ENCODE peak calls at places on chromosome 15, in six cellular contexts. V is suprapubic skin, M is ovary, L is fibroblast of lung, G is BE2C, P is tibial artery. E is an unnamed sample.

GRCh38 chr15:101057841-101058407 is 138.8 kb downstream of the LRRK1 start:
- DNase-seq in M (no peak), P (no peak), L (no peak), G (no peak), V (peak; percentile 52), E (peak; percentile 46)

GRCh38 chr15:87604857-87605446 is 651.6 kb downstream of the NTRK3 start:
- DNase-seq in V (no peak), P (no peak), G (peak; percentile 42), M (no peak), L (no peak), E (no peak)

GRCh38 chr15:88022711-88023110 is 233.8 kb downstream of the NTRK3 start:
- DNase-seq in P (no peak), G (no peak), M (no peak), L (no peak), V (no peak), E (no peak)

GRCh38 chr15:63023351-63023945 is 19.1 kb upstream of the TPM1 start:
- DNase-seq in P (no peak), L (peak; percentile 92), M (no peak), V (no peak), G (no peak), E (no peak)

GRCh38 chr15:48096355-48096786 is 24.4 kb upstream of the SLC24A5 start:
- DNase-seq in V (no peak), L (peak; percentile 6), P (no peak), M (no peak), G (no peak), E (no peak)

GRCh38 chr15:98518823-98519561 is 129.3 kb upstream of the IGF1R start:
- DNase-seq in L (peak; percentile 63), M (peak; percentile 62), P (no peak), G (peak; percentile 63), V (no peak), E (no peak)

GRCh38 chr15:33384307-33384706 is 73.5 kb downstream of the RYR3 start:
- DNase-seq in P (no peak), L (no peak), M (no peak), G (no peak), V (no peak), E (no peak)

GRCh38 chr15:67176195-67176971 is 78.1 kb downstream of the AAGAB start:
- DNase-seq in V (no peak), L (no peak), M (no peak), G (no peak), P (peak; percentile 24), E (no peak)

GRCh38 chr15:59307164-59307535 is 65.5 kb downstream of the MYO1E start:
- DNase-seq in P (no peak), G (no peak), L (no peak), V (no peak), M (no peak), E (no peak)

GRCh38 chr15:50107591-50108408 is 11.2 kb downstream of the ATP8B4 start:
- DNase-seq in L (no peak), M (no peak), G (no peak), P (peak; percentile 30), V (no peak), E (no peak)

GRCh38 chr15:51060058-51060598 is 34.6 kb downstream of the TNFAIP8L3 start:
- DNase-seq in V (no peak), G (no peak), P (no peak), L (peak; percentile 3), M (no peak), E (no peak)

GRCh38 chr15:58258501-58259274 is 120.5 kb downstream of the AQP9 start:
- DNase-seq in P (no peak), M (no peak), G (no peak), V (no peak), L (no peak), E (no peak)

GRCh38 chr15:25246641-25247417 is 192.0 kb downstream of the UBE3A start:
- DNase-seq in V (no peak), P (no peak), G (peak; percentile 1), L (no peak), M (peak; percentile 8), E (no peak)

GRCh38 chr15:43958894-43959330 is 132.1 kb downstream of the WDR76 start:
- DNase-seq in P (no peak), G (no peak), V (no peak), M (no peak), L (peak; percentile 97), E (no peak)

GRCh38 chr15:37246856-37247255 is 146.5 kb upstream of the MEIS2 start:
- DNase-seq in V (no peak), M (no peak), P (no peak), G (no peak), L (no peak), E (no peak)

GRCh38 chr15:64386291-64386690 is 1.3 kb upstream of the TRIP4 start:
- DNase-seq in M (no peak), P (no peak), L (no peak), G (no peak), V (no peak), E (no peak)

GRCh38 chr15:88776646-88777045 is 26.6 kb upstream of the ACAN start:
- DNase-seq in P (no peak), V (no peak), M (no peak), G (no peak), L (no peak), E (no peak)

GRCh38 chr15:41919954-41920538 is 26.2 kb upstream of the SPTBN5 start:
- DNase-seq in L (peak; percentile 91), M (peak; percentile 75), V (no peak), P (no peak), G (no peak), E (no peak)

GRCh38 chr15:76431936-76432335 is 95.4 kb downstream of the ISL2 start:
- DNase-seq in L (peak; percentile 71), G (no peak), V (no peak), M (no peak), P (no peak), E (no peak)

GRCh38 chr15:42344763-42345162 is 14.5 kb upstream of the CAPN3 start:
- DNase-seq in V (no peak), P (peak; percentile 29), L (peak; percentile 77), M (no peak), G (no peak), E (no peak)

GRCh38 chr15:76196286-76196948 is 114.9 kb downstream of the ETFA start:
- DNase-seq in P (peak; percentile 38), V (peak; percentile 74), L (peak; percentile 88), M (peak; percentile 65), G (peak; percentile 75), E (peak; percentile 92)

GRCh38 chr15:65400760-65401606 is 21.8 kb downstream of the IGDCC4 start:
- DNase-seq in P (peak; percentile 42), L (peak; percentile 63), V (no peak), M (peak; percentile 87), G (peak; percentile 86), E (no peak)

GRCh38 chr15:87634361-87634760 is 622.2 kb downstream of the NTRK3 start:
- DNase-seq in L (no peak), V (no peak), G (no peak), P (no peak), M (no peak), E (no peak)

GRCh38 chr15:85753791-85754452 is 40.8 kb downstream of the KLHL25 start:
- DNase-seq in G (no peak), P (no peak), M (peak; percentile 9), L (no peak), V (peak; percentile 45), E (peak; percentile 45)

GRCh38 chr15:99706557-99707303 is 26.5 kb downstream of the LYSMD4 start:
- DNase-seq in M (no peak), P (no peak), V (no peak), G (no peak), L (no peak), E (no peak)

GRCh38 chr15:93173369-93173768 is 84.4 kb upstream of the RGMA start:
- DNase-seq in V (no peak), P (no peak), L (peak; percentile 90), M (no peak), G (no peak), E (no peak)

GRCh38 chr15:88303455-88303854 is 46.9 kb upstream of the NTRK3 start:
- DNase-seq in L (no peak), V (no peak), M (no peak), G (no peak), P (no peak), E (no peak)

DNA sequence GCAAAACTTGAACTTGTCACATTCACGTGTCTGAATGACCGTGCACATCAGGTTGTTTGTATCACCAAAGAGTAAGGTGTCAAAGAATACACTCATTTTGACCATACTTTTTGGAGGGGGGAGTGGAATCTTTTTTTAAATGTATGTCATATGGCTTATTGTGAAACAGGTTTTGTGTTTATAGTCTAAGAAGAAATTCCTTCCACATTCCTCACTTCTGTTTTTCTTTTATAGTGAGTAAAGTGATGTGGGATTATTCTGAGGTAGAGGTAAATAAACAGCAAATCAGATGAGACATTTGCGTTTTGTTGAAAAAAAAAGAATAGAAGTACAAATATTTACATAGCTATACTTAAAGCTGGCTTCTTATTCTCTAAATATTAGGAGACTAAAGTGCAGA is 33.0 kb downstream of the SRP14 start:
- DNase-seq in L (peak; percentile 66), V (no peak), G (no peak), M (no peak), P (no peak), E (no peak)
- H3K36me3 ChIP-seq in L (peaks cover 22% of the 10 kb centered on the region), V (peaks cover 74% of the 10 kb centered on the region), G (peaks cover 22% of the 10 kb centered on the region), M (no peaks in the 10 kb centered on the region), P (peaks cover 93% of the 10 kb centered on the region), E (peaks cover 96% of the 10 kb centered on the region)

GRCh38 chr15:81315452-81316203 is 8.3 kb downstream of the STARD5 start:
- DNase-seq in M (no peak), L (no peak), G (no peak), V (no peak), P (no peak), E (no peak)

GRCh38 chr15:81311834-81312459 is 12.0 kb downstream of the STARD5 start:
- DNase-seq in L (peak; percentile 66), V (no peak), P (no peak), M (no peak), G (no peak), E (no peak)

GRCh38 chr15:81314378-81314777 is 9.6 kb downstream of the STARD5 start:
- DNase-seq in G (no peak), V (no peak), M (no peak), L (no peak), P (no peak), E (no peak)

GRCh38 chr15:81312790-81313543 is 11.0 kb downstream of the STARD5 start:
- DNase-seq in G (no peak), P (peak; percentile 92), L (peak; percentile 98), M (peak; percentile 92), V (peak; percentile 92), E (peak; percentile 98)

GRCh38 chr15:81313686-81314085 is 10.3 kb downstream of the STARD5 start:
- DNase-seq in V (no peak), P (no peak), M (no peak), G (no peak), L (no peak), E (no peak)
- H3K4me3 ChIP-seq in V (no peak overlapping the region), P (no peak overlapping the region), M (no peak overlapping the region), G (no peak overlapping the region), L (no peak overlapping the region), E (no peak overlapping the region)

GRCh38 chr15:74197176-74197965 is 5.2 kb downstream of the STRA6 start:
- DNase-seq in M (no peak), G (no peak), V (no peak), P (no peak), L (no peak), E (no peak)
- H3K4me1 ChIP-seq in M (peaks cover 23% of the 10 kb centered on the region), G (peaks cover 54% of the 10 kb centered on the region), V (peaks cover 32% of the 10 kb centered on the region), P (no peaks in the 10 kb centered on the region), L (peaks cover 17% of the 10 kb centered on the region), E (peaks cover 42% of the 10 kb centered on the region)

DNA sequence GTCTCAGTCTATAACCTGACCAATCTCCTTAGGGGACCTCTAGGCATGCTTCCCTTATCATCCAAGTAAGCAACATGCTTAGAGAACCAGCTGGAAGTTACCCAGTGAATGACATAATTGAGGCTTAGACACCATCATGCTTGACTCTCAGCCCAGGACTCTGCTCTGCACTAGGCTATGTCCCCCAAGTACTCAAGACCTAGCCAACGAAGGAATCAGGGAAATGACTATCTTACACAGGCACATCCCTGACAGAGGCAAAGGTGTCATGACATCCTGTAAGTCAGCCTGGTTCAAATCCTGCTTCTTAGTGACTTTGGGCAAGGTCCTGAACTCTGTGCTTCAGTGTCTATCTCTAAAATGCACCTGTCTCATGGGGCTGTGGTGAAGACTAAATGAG is 24.6 kb upstream of the CELF6 start:
- DNase-seq in G (no peak), V (no peak), M (no peak), L (no peak), P (no peak), E (no peak)
- H3K36me3 ChIP-seq in G (peaks cover 27% of the 10 kb centered on the region), V (peaks cover 69% of the 10 kb centered on the region), M (no peaks in the 10 kb centered on the region), L (peaks cover 7% of the 10 kb centered on the region), P (peaks cover 68% of the 10 kb centered on the region), E (peaks cover 32% of the 10 kb centered on the region)

E was measured in RWPE2.